ENCODE peak calls at places on chromosomes 12 and 14, in ten cellular contexts. G is GM12878, F is K562, C is stomach, A is SK-N-SH, D is HCT116, Q is upper lobe of left lung, O is transverse colon, P is HL-60, J is vagina. Z is an unnamed sample.

GRCh38 chr14:37232907-37233481 is 35.3 kb downstream of the MIPOL1 start:
- DNase-seq in G (no peak), F (peak), C (no peak), A (peak), D (peak), Q (no peak), O (no peak), P (peak), J (no peak), Z (no peak)

GRCh38 chr12:112684742-112685141 is 106.8 kb upstream of the RPH3A start:
- DNase-seq in G (no peak), F (no peak), C (no peak), A (no peak), D (no peak), Q (no peak), O (no peak), P (no peak), J (no peak), Z (no peak)

GRCh38 chr12:42981379-42981778 is 391.8 kb upstream of the PRICKLE1 start:
- DNase-seq in G (no peak), F (no peak), C (no peak), A (no peak), D (no peak), Q (no peak), O (no peak), P (no peak), J (no peak), Z (no peak)

GRCh38 chr14:97723834-97724770 is 926.9 kb downstream of the VRK1 start:
- DNase-seq in G (no peak), F (no peak), C (no peak), A (no peak), D (no peak), Q (no peak), O (no peak), P (no peak), J (no peak), Z (no peak)

GRCh38 chr14:98470663-98471062 is 801.3 kb downstream of the BCL11B start:
- DNase-seq in G (no peak), F (no peak), C (no peak), A (no peak), D (no peak), Q (no peak), O (no peak), P (no peak), J (no peak), Z (no peak)

GRCh38 chr12:75553398-75553797 is 42.0 kb upstream of the KRR1 start:
- DNase-seq in G (no peak), F (no peak), C (no peak), A (no peak), D (peak), Q (no peak), O (no peak), P (peak), J (no peak), Z (no peak)

GRCh38 chr12:119302334-119303132 is 32.0 kb upstream of the CCDC60 start:
- DNase-seq in G (no peak), F (no peak), C (no peak), A (peak), D (no peak), Q (no peak), O (no peak), P (no peak), J (no peak), Z (no peak)

GRCh38 chr14:83300454-83301064 is 1766.9 kb upstream of the SEL1L start:
- DNase-seq in G (no peak), F (no peak), C (no peak), A (peak), D (no peak), Q (no peak), O (no peak), P (peak), J (no peak), Z (no peak)

GRCh38 chr12:121124402-121125109 is 8.1 kb upstream of the P2RX7 start:
- DNase-seq in G (no peak), F (no peak), C (no peak), A (no peak), D (peak), Q (no peak), O (no peak), P (no peak), J (no peak), Z (no peak)

GRCh38 chr14:85296466-85297210 is 233.3 kb upstream of the FLRT2 start:
- DNase-seq in G (no peak), F (no peak), C (no peak), A (no peak), D (no peak), Q (no peak), O (no peak), P (peak), J (no peak), Z (no peak)

GRCh38 chr14:41609704-41610183 is 3.1 kb downstream of the LRFN5 start:
- DNase-seq in G (no peak), F (no peak), C (no peak), A (peak), D (no peak), Q (no peak), O (no peak), P (no peak), J (peak), Z (no peak)

GRCh38 chr14:39040529-39040928 is 62.5 kb downstream of the SEC23A start:
- DNase-seq in G (no peak), F (no peak), C (no peak), A (no peak), D (no peak), Q (no peak), O (no peak), P (no peak), J (no peak), Z (no peak)

GRCh38 chr12:109112720-109113465 is 3.5 kb upstream of the ACACB start:
- DNase-seq in G (no peak), F (no peak), C (no peak), A (no peak), D (no peak), Q (no peak), O (peak), P (peak), J (no peak), Z (no peak)

GRCh38 chr14:59015482-59015881 is 173.0 kb upstream of the DAAM1 start:
- DNase-seq in G (no peak), F (no peak), C (no peak), A (no peak), D (no peak), Q (no peak), O (no peak), P (no peak), J (no peak), Z (no peak)

GRCh38 chr12:3076730-3077571 is at the start of gene TSPAN9:
- DNase-seq in G (no peak), F (peak), C (peak), A (peak), D (no peak), Q (peak), O (peak), P (no peak), J (no peak), Z (no peak)

GRCh38 chr14:65106316-65106715 is 4.0 kb upstream of the MAX start:
- DNase-seq in G (no peak), F (no peak), C (no peak), A (no peak), D (no peak), Q (no peak), O (no peak), P (no peak), J (no peak), Z (peak)

GRCh38 chr12:89187507-89187906 is 164.8 kb downstream of the DUSP6 start:
- DNase-seq in G (no peak), F (no peak), C (no peak), A (no peak), D (no peak), Q (no peak), O (no peak), P (no peak), J (no peak), Z (no peak)

DNA sequence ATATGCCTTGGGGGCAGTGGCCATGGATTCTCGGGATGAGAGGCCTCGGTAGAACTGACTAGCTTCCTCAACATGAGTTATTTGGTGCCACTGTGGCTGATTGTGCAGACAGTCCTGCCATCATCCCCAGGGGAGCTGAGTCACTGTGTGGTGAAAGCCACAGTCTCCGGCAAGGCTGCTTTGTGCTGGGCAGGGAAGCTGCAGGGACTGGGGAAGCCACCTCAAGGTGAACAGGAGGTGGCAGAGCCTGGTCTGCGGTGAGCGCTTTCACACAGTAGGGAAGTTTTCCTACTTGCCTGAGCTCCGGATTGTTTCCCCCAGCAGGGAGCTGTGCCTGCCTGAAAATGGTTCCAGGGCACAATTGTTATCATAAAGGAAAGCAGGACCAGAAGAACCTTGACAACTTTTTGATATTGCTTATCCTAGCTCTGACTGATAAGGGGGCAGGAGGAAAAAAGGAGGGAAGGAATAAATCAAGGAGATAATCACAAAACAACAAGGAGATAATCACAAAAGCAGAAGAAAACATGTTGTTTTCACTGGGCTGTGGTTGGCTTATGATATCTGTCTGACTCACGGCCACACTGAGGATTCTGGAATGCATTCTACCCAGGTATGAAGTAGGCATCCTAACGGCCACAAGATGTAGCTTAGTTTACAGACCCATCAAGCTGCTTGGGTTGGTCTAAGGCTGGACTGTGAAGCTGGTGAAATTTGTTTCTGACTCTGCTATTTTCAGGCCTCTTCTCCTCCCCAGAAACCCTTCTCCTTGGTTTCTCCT is 32.2 kb upstream of the GNG2 start:
- DNase-seq in G (peak), F (no peak), C (peak), A (no peak), D (peak), Q (peak), O (peak), P (peak), J (no peak), Z (peak)
- TF ChIP-seq CTCF in G (peak), F (no peak), C (no peak), A (no peak), D (no peak), Q (no peak), O (no peak), P (no peak), J (no peak), Z (no peak)

DNA sequence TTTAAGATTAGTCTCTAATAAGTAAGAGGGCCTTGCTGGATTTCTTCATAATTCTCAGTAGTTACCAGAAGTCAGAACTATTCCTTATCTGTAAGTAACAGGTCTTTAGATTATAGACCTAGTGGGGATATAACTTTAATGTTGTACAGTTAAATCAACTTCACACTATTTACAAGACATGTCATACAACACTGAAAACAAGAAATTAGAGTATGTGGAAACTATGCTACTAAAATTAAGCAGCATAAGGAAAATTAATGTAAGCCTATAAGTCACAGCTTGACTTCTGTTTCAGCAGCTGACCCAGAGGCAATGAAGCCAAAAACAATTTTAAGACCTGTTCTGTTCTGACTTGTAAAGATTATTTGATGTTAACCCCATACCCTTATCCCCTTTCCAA is 398.3 kb downstream of the RAD51B start:
- DNase-seq in G (no peak), F (no peak), C (no peak), A (no peak), D (no peak), Q (no peak), O (no peak), P (no peak), J (no peak), Z (no peak)
- H3K4me3 ChIP-seq in G (no peak), F (no peak), C (no peak), A (no peak), D (no peak), Q (no peak), O (no peak), P (no peak), J (no peak), Z (no peak)

DNA sequence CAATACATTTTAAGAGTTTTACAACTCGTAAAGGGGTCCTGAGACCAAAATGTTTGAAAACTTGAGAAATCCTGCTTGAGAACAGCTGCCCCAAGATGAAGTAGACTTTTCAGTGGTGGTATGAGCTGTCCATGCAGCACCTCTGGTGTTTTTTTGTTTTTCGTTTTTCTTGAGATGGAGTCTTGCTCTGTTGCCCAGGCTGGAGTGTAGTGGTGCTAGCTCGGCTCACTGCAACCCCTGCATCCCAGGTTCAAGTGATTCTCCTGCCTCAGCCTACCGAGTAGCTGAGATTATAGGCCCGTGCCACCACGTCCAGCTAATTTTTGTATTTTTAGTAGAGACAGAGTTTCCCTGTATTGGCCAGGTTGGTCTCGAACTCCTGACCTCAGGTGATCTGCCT is 5.5 kb downstream of the PAPOLA start:
- DNase-seq in G (no peak), F (no peak), C (no peak), A (no peak), D (no peak), Q (no peak), O (no peak), P (no peak), J (no peak), Z (no peak)
- TF ChIP-seq POLR2AphosphoS5 in G (no peak), F (no peak), C (no peak), A (no peak), D (no peak), Q (no peak), O (no peak), P (no peak), J (no peak), Z (no peak)

GRCh38 chr12:6215932-6216494 is 15.8 kb downstream of the CD9 start:
- DNase-seq in G (no peak), F (no peak), C (peak), A (no peak), D (peak), Q (peak), O (peak), P (no peak), J (no peak), Z (no peak)

GRCh38 chr12:6215120-6215807 is 15.1 kb downstream of the CD9 start:
- DNase-seq in G (no peak), F (no peak), C (no peak), A (no peak), D (no peak), Q (peak), O (no peak), P (no peak), J (no peak), Z (no peak)

GRCh38 chr12:6216581-6216980 is 16.4 kb downstream of the CD9 start:
- DNase-seq in G (no peak), F (no peak), C (no peak), A (no peak), D (no peak), Q (no peak), O (no peak), P (no peak), J (no peak), Z (no peak)

GRCh38 chr12:6213969-6214368 is 13.8 kb downstream of the CD9 start:
- DNase-seq in G (no peak), F (no peak), C (no peak), A (no peak), D (no peak), Q (no peak), O (no peak), P (no peak), J (no peak), Z (no peak)

DNA sequence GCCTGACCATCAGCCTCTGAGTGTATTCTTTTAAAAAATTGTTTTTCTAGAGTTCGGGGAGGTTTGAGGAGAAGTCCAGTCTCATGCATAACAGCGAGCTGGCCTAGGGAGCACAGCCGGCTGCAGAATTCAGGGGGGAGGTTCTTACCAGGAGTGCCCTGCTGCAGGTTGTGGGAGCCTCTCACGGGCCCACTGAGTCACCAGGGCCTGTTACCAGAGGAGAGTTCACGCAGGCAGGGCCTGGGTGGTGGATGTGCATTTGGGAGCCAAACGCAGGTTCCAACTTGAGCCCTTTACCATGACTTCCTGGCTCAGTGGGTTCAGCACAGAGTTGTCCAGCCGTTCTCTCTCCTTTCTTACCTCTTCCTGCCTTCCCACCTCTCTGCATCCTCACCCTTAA is 14.4 kb downstream of the CD9 start:
- DNase-seq in G (no peak), F (no peak), C (no peak), A (no peak), D (no peak), Q (no peak), O (no peak), P (no peak), J (no peak), Z (no peak)
- TF ChIP-seq CTCF in G (no peak), F (no peak), C (no peak), A (no peak), D (no peak), Q (no peak), O (no peak), P (no peak), J (no peak), Z (no peak)

GRCh38 chr12:124868252-124868965 is 4.7 kb upstream of the SCARB1 start:
- DNase-seq in G (no peak), F (no peak), C (no peak), A (no peak), D (no peak), Q (no peak), O (no peak), P (no peak), J (no peak), Z (no peak)
- H3K4me3 ChIP-seq in G (no peak), F (peak), C (no peak), A (no peak), D (no peak), Q (no peak), O (no peak), P (peak), J (no peak), Z (no peak)